ENCODE peak calls at places on chromosomes 16 and 17, in eight cellular contexts. U is upper lobe of right lung; R is lower lobe of right lung; P is effector memory CD4-positive, alpha-beta T cell; V is mammary epithelial cell; Z is PC-3; I is adrenal gland; X is left ventricle myocardium inferior. C is an unnamed sample. For H3K4me1, the result is how much of the 10 kb centered on the place peaks cover.

GRCh38 chr16:85003723-85004586 is 7.4 kb downstream of the ZDHHC7 start:
- DNase-seq in Z (no peak), P (no peak), R (peak), X (no peak), V (no peak), U (no peak), I (no peak), C (no peak)

GRCh38 chr17:56699186-56699895 is 105.8 kb downstream of the NOG start:
- DNase-seq in V (peak), X (peak), Z (peak), P (no peak), R (peak), U (peak), I (peak), C (no peak)

GRCh38 chr16:8905168-8905762 is 23.1 kb downstream of the LITAFD start:
- DNase-seq in U (no peak), V (no peak), X (no peak), I (no peak), P (no peak), R (no peak), Z (peak), C (no peak)

GRCh38 chr17:45160505-45161287 is 979 bp upstream of the HEXIM2 start:
- DNase-seq in R (peak), V (peak), X (peak), Z (peak), P (peak), U (peak), I (peak), C (no peak)

GRCh38 chr17:35713069-35713728 is 18.2 kb upstream of the RASL10B start:
- DNase-seq in V (no peak), P (no peak), U (no peak), R (no peak), I (peak), Z (no peak), X (no peak), C (no peak)

GRCh38 chr16:67733734-67734470 is 14.8 kb upstream of the GFOD2 start:
- DNase-seq in X (no peak), I (no peak), R (peak), V (no peak), Z (no peak), P (no peak), U (no peak), C (no peak)

GRCh38 chr16:9169094-9169493 is 77.7 kb downstream of the HAPSTR1 start:
- DNase-seq in X (no peak), I (no peak), R (no peak), P (no peak), Z (no peak), U (no peak), V (no peak), C (no peak)

GRCh38 chr16:20952144-20952797 is 51.7 kb downstream of the LYRM1 start:
- DNase-seq in P (no peak), I (no peak), R (no peak), Z (peak), X (no peak), U (no peak), V (peak), C (no peak)

GRCh38 chr17:16920628-16921020 is 51.3 kb downstream of the TNFRSF13B start:
- DNase-seq in P (no peak), V (no peak), Z (no peak), X (peak), I (no peak), R (peak), U (peak), C (no peak)

GRCh38 chr17:42193216-42194132 is 820 bp downstream of the GHDC start:
- DNase-seq in X (no peak), I (no peak), V (no peak), U (no peak), Z (no peak), P (no peak), R (no peak), C (no peak)
- H3K4me3 ChIP-seq in X (peak), I (peak), V (peak), U (peak), Z (no peak), P (peak), R (peak), C (peak)

GRCh38 chr17:81034168-81034777 is 678 bp upstream of the BAIAP2 start:
- DNase-seq in R (no peak), P (no peak), I (no peak), Z (no peak), X (no peak), U (no peak), V (no peak), C (no peak)

GRCh38 chr17:81035389-81036127 is 607 bp downstream of the BAIAP2 start:
- DNase-seq in R (peak), P (no peak), Z (peak), X (no peak), I (no peak), V (no peak), U (no peak), C (no peak)

GRCh38 chr17:81033535-81034167 is 1.3 kb upstream of the BAIAP2 start:
- DNase-seq in Z (no peak), U (no peak), I (no peak), R (peak), X (no peak), V (no peak), P (no peak), C (no peak)

GRCh38 chr17:81036128-81036891 is 1.4 kb downstream of the BAIAP2 start:
- DNase-seq in Z (peak), R (peak), U (no peak), P (no peak), I (no peak), X (no peak), V (no peak), C (no peak)

DNA sequence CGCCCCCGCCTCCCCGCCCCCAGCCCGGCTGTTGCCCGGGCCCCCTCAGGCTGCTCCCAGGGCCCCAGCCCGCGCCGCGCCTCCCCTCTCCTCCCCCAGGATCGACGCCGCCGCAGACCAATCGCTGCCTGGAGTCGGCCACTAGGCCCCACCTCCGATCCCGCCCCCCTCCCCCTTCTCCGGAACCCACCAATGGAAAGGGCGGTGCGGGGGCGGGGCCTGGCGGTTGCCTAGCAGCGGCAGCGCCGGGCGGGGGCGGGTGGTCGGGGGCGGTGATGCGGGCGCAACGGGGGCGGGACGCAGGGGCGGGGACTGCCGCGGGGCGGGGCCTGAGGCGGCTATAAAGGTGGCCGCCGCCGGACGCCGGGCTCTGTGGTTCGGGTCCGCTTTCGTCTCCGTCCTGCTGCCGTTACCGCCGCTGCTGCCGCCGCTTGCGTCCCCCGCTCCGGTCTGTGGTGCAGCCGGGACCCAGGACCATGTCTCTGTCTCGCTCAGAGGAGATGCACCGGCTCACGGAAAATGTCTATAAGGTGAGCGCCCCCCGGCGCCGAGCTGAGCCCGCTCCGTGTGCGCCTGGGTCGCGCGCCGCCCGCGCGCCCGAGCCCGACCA is at the start of gene BAIAP2:
- DNase-seq in X (peak), U (peak), Z (peak), P (peak), I (peak), R (peak), V (peak), C (no peak)
- H3K4me1 ChIP-seq in X (half or more), U (half or more), Z (under half), P (under half), I (under half), R (half or more), V (half or more), C (half or more)

DNA sequence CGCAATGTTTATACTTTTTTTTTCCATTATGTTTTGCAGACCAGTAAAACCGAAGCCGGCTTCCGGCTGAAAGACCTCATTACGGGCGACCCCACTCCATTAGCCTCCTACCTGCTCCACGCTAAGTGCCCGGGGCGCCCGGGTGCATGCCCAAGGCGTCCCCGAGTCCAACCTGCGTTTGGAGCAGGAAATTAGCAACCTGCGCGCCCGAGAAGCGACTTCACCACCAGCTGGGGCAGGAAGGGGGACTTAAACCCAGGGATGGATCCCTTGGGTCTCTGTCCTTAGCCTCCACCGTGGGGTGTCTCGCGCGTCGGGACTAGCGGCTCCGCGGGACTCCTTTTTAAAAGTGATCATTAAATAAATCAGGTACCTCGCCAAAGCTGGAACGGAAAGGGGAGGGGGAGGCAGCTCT is 1.7 kb downstream of the RBFOX3 start:
- DNase-seq in Z (no peak), V (no peak), I (no peak), X (no peak), U (no peak), P (no peak), R (no peak), C (no peak)
- H3K4me3 ChIP-seq in Z (no peak), V (no peak), I (no peak), X (no peak), U (no peak), P (no peak), R (no peak), C (peak)

DNA sequence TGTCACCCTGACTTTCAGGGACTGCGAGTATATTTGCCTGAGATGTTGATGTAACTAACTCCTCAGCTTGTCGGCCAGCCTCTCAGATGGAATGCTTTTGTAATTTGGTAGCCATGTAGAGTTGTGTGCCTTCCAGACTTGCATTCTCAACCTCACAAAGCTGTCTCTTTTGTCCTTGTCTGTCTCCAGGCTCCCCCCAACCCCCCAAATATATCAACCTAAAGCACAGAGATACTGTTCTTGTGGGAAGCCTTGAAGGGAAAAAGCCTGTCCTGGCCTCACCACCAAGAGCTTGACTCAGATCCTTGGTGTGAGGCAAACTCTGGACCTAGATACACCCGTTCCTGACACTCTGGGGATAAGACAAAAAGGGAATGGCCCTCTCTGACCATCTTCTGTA is 18.4 kb downstream of the SAP30BP start:
- DNase-seq in P (no peak), V (peak), I (no peak), Z (no peak), R (no peak), X (no peak), U (no peak), C (no peak)
- H3K4me1 ChIP-seq in P (under half), V (half or more), I (under half), Z (half or more), R (half or more), X (half or more), U (half or more), C (half or more)

GRCh38 chr17:21390294-21390693 is 14.1 kb downstream of the KCNJ12 start:
- DNase-seq in R (no peak), U (no peak), P (no peak), V (no peak), X (no peak), Z (no peak), I (no peak), C (no peak)

GRCh38 chr17:21389352-21389751 is 13.2 kb downstream of the KCNJ12 start:
- DNase-seq in U (no peak), Z (no peak), V (no peak), R (no peak), P (no peak), I (no peak), X (no peak), C (no peak)

GRCh38 chr17:21387616-21388015 is 11.5 kb downstream of the KCNJ12 start:
- DNase-seq in Z (no peak), R (no peak), X (no peak), V (no peak), I (no peak), P (no peak), U (no peak), C (no peak)

GRCh38 chr17:21388944-21389343 is 12.8 kb downstream of the KCNJ12 start:
- DNase-seq in Z (no peak), R (no peak), X (no peak), P (no peak), V (no peak), I (no peak), U (no peak), C (no peak)

GRCh38 chr17:21388066-21388465 is 11.9 kb downstream of the KCNJ12 start:
- DNase-seq in V (no peak), U (no peak), R (no peak), X (peak), P (no peak), Z (no peak), I (no peak), C (no peak)
- H3K4me3 ChIP-seq in V (no peak), U (no peak), R (no peak), X (peak), P (no peak), Z (no peak), I (no peak), C (no peak)

DNA sequence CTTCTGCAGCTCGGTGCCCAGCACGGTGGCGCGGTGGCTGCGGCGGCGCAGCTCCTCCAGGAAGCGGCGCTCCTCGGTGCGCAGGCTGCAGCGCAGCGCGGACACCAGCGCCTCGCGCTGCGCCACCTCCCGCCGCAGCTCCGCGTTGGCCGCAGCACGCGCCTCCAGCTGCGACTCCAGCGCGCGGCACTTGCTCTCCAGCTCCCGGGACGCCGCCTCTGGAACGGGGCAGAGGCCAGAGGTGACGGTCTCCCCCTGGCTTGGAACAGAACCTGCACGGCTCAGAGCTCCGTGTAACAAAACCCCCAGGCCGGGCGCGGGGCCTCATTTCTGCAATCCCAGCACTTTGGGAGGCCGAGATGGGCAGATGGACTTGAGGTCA is 13.2 kb upstream of the CLUH start:
- DNase-seq in Z (peak), R (no peak), U (no peak), X (no peak), V (peak), I (peak), P (no peak), C (no peak)
- H3K4me1 ChIP-seq in Z (under half), R (under half), U (under half), X (under half), V (under half), I (under half), P (under half), C (under half)